ENCODE peak calls at places on chromosomes 16 and 17, in seven cellular contexts. X is right lobe of liver; Z is esophagus squamous epithelium; J is thoracic aorta; E is CD4-positive, CD25-positive, alpha-beta regulatory T cell; N is transverse colon; I is AG04450. K is an unnamed sample.

GRCh38 chr16:50668368-50669008 is 12.6 kb downstream of the SNX20 start:
- DNase-seq in I (no peak), Z (no peak), J (no peak), N (no peak), X (peak), E (no peak), K (no peak)

GRCh38 chr17:78400581-78401240 is 22.3 kb downstream of the PGS1 start:
- DNase-seq in J (no peak), N (no peak), Z (no peak), E (no peak), I (no peak), X (no peak), K (no peak)

GRCh38 chr17:80827646-80828643 is 163.7 kb upstream of the CHMP6 start:
- DNase-seq in Z (no peak), I (no peak), J (no peak), N (no peak), X (no peak), E (no peak), K (no peak)

GRCh38 chr16:79191933-79192332 is 408.6 kb downstream of the MAF start:
- DNase-seq in E (no peak), X (no peak), Z (no peak), J (no peak), I (no peak), N (no peak), K (no peak)

GRCh38 chr17:45896803-45897693 is 2.7 kb downstream of the MAPT start:
- DNase-seq in J (no peak), Z (no peak), I (no peak), N (no peak), E (no peak), X (no peak), K (no peak)

GRCh38 chr16:29877266-29877961 is 14.4 kb upstream of the CDIPT start:
- DNase-seq in X (no peak), N (no peak), I (no peak), Z (no peak), E (peak), J (no peak), K (peak)

GRCh38 chr17:34825884-34826283 is 135.4 kb downstream of the CCT6B start:
- DNase-seq in X (no peak), I (no peak), J (no peak), E (no peak), Z (no peak), N (no peak), K (no peak)

GRCh38 chr17:82974136-82974952 is 105.1 kb upstream of the METRNL start:
- DNase-seq in X (no peak), I (no peak), Z (no peak), J (no peak), E (no peak), N (no peak), K (no peak)

GRCh38 chr17:14205992-14206461 is 30.6 kb downstream of the CDRT15 start:
- DNase-seq in X (peak), E (peak), J (no peak), I (no peak), Z (no peak), N (peak), K (no peak)

GRCh38 chr17:73163043-73163442 is 1.8 kb upstream of the SSTR2 start:
- DNase-seq in N (no peak), J (no peak), I (no peak), Z (no peak), E (no peak), X (no peak), K (no peak)

GRCh38 chr17:81911969-81912368 is 770 bp upstream of the PCYT2 start:
- DNase-seq in Z (no peak), N (no peak), J (no peak), E (no peak), I (no peak), X (no peak), K (no peak)

GRCh38 chr16:77679336-77679735 is 43.0 kb upstream of the NUDT7 start:
- DNase-seq in E (no peak), N (no peak), I (no peak), Z (no peak), J (no peak), X (no peak), K (no peak)

GRCh38 chr17:45131616-45132301 is 556 bp downstream of the PLCD3 start:
- DNase-seq in N (peak), X (peak), I (no peak), J (no peak), Z (no peak), E (peak), K (no peak)

GRCh38 chr17:34703533-34703932 is 124.2 kb downstream of the TMEM132E start:
- DNase-seq in X (no peak), E (peak), Z (no peak), J (no peak), N (no peak), I (peak), K (peak)

GRCh38 chr17:79840204-79840988 is 1.2 kb upstream of the CBX4 start:
- DNase-seq in Z (no peak), E (peak), X (peak), N (peak), I (no peak), J (no peak), K (no peak)

GRCh38 chr16:20866792-20867191 is 33.4 kb downstream of the DCUN1D3 start:
- DNase-seq in Z (no peak), I (no peak), E (no peak), X (no peak), J (no peak), N (no peak), K (no peak)

GRCh38 chr17:65070620-65071019 is 14.1 kb upstream of the GNA13 start:
- DNase-seq in Z (no peak), I (no peak), N (no peak), J (no peak), E (no peak), X (no peak), K (no peak)

GRCh38 chr16:76946879-76947278 is 244.1 kb upstream of the MON1B start:
- DNase-seq in E (peak), Z (no peak), J (no peak), X (no peak), I (peak), N (no peak), K (no peak)

GRCh38 chr17:17606416-17607000 is 15.0 kb upstream of the PEMT start:
- DNase-seq in J (no peak), I (no peak), Z (no peak), E (no peak), X (no peak), N (no peak), K (no peak)

GRCh38 chr17:48244121-48244711 is 136.7 kb downstream of the SNX11 start:
- DNase-seq in J (no peak), Z (no peak), N (peak), I (no peak), X (no peak), E (peak), K (no peak)

GRCh38 chr17:11803226-11803625 is 194.0 kb downstream of the ZNF18 start:
- DNase-seq in N (no peak), J (no peak), I (no peak), E (no peak), Z (no peak), X (no peak), K (no peak)

GRCh38 chr16:66842765-66843164 is 1.4 kb upstream of the CA7 start:
- DNase-seq in E (no peak), Z (no peak), X (no peak), N (no peak), J (no peak), I (no peak), K (no peak)

GRCh38 chr16:57639172-57639571 is 10.7 kb downstream of the ADGRG1 start:
- DNase-seq in Z (no peak), X (peak), E (no peak), N (no peak), J (no peak), I (no peak), K (no peak)

GRCh38 chr17:48814504-48814903 is 2.5 kb downstream of the TTLL6 start:
- DNase-seq in Z (no peak), I (no peak), E (peak), N (peak), J (no peak), X (no peak), K (no peak)

GRCh38 chr16:84718-85452 is 6.9 kb downstream of the MPG start:
- DNase-seq in N (peak), I (peak), Z (no peak), J (peak), X (no peak), E (peak), K (no peak)

GRCh38 chr17:36463916-36464764 is 22.3 kb upstream of the ZNHIT3 start:
- DNase-seq in N (peak), I (no peak), Z (no peak), X (peak), E (peak), J (no peak), K (no peak)

GRCh38 chr16:27317738-27318398 is 4.1 kb downstream of the IL4R start:
- DNase-seq in Z (no peak), E (no peak), I (no peak), N (no peak), X (no peak), J (no peak), K (no peak)

GRCh38 chr17:70644093-70644492 is 474.8 kb downstream of the KCNJ2 start:
- DNase-seq in E (no peak), X (no peak), N (no peak), Z (no peak), I (no peak), J (no peak), K (no peak)

GRCh38 chr17:37483311-37484039 is 6.2 kb upstream of the DUSP14 start:
- DNase-seq in Z (no peak), X (no peak), I (peak), J (no peak), N (peak), E (no peak), K (no peak)

GRCh38 chr16:1713331-1713730 is 7.3 kb downstream of the MAPK8IP3 start:
- DNase-seq in I (no peak), J (no peak), E (no peak), N (no peak), Z (no peak), X (no peak), K (no peak)
- H3K27ac ChIP-seq in I (no peak), J (no peak), E (no peak), N (peak), Z (no peak), X (no peak), K (no peak)

DNA sequence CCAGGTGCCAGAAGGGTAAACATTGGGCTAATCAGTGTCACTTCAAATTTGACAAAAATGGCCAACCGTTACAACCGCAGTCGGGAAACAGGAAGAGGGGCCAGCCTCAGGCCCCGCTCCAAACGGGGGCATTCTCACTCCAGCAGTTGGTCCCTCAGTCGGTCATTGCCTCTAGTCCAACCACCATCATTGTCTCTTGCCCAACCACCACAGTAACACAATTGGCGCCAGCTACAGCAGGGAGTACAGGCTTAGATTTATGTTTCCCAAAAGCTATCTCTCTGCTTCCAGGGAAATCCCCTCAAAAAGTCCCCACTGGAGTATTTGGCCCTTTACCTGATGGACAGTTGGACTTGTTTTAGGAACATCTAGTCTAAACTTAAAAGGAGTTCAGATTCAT is 20.3 kb downstream of the ALOX15B start:
- DNase-seq in I (no peak), N (no peak), E (no peak), J (no peak), Z (no peak), X (no peak), K (no peak)
- H3K4me3 ChIP-seq in I (no peak), N (no peak), E (no peak), J (no peak), Z (no peak), X (no peak), K (no peak)

DNA sequence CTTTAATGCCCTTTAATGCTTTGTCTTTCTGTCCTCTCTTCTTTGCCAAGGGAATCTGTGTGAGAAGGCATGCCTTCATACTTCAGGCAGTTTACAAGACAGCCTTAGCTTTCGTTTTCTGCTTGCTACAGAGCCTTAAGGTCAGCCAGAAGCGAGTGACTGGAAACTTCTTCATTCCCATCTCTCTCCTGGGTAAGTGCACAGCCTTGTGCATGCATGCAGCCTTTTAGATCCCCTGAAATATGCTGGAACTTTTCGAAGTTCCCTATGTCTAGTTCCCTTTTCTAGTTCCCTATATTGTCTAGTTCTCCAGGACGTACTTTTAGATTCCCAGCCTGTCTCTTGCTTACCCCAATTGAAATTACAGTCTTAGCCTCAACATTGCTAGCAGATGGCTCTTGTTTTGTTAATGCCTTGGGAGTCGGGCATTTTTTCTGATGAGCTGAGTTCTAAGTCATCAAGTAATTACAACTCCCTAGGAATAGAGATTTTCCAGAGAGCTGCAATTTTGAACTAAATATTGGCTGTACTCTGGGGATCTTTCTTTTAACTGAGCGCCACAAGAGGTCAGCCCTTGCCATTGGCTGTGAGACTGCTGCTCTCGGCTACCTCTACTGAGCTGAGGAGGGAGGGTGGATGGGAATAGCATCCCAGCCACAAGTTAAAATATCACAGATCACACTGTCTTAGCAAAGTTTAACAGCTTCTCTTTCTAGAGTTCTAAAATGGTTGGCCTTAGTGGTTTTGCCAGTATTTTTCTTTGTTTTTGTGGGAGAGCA is 22.7 kb upstream of the PPM1D start:
- DNase-seq in E (no peak), Z (no peak), N (peak), X (no peak), J (no peak), I (no peak), K (no peak)
- H3K27ac ChIP-seq in E (no peak), Z (peak), N (peak), X (peak), J (peak), I (no peak), K (no peak)

GRCh38 chr17:62800580-62800979 is 7.5 kb downstream of the MARCHF10 start:
- DNase-seq in N (no peak), Z (no peak), X (no peak), J (no peak), I (no peak), E (no peak), K (no peak)
- H3K4me3 ChIP-seq in N (no peak), Z (no peak), X (no peak), J (no peak), I (no peak), E (no peak), K (no peak)

GRCh38 chr16:3520398-3520797 is 19.6 kb downstream of the CLUAP1 start:
- DNase-seq in Z (no peak), X (no peak), E (no peak), N (no peak), J (no peak), I (peak), K (no peak)
- H3K27ac ChIP-seq in Z (no peak), X (no peak), E (peak), N (peak), J (peak), I (no peak), K (peak)

GRCh38 chr17:8064590-8065019 is 22.9 kb downstream of the ALOX12B start:
- DNase-seq in I (no peak), Z (no peak), N (no peak), X (peak), E (no peak), J (no peak), K (no peak)

GRCh38 chr17:8060274-8060673 is 21.4 kb downstream of the ALOX15B start:
- DNase-seq in N (peak), X (no peak), I (peak), E (peak), J (no peak), Z (no peak), K (no peak)

GRCh38 chr17:8062435-8062806 is 23.6 kb downstream of the ALOX15B start:
- DNase-seq in X (no peak), J (no peak), I (no peak), N (no peak), Z (no peak), E (no peak), K (no peak)

GRCh38 chr17:8063761-8064589 is 23.5 kb downstream of the ALOX12B start:
- DNase-seq in Z (no peak), J (no peak), E (no peak), N (no peak), X (peak), I (no peak), K (no peak)

DNA sequence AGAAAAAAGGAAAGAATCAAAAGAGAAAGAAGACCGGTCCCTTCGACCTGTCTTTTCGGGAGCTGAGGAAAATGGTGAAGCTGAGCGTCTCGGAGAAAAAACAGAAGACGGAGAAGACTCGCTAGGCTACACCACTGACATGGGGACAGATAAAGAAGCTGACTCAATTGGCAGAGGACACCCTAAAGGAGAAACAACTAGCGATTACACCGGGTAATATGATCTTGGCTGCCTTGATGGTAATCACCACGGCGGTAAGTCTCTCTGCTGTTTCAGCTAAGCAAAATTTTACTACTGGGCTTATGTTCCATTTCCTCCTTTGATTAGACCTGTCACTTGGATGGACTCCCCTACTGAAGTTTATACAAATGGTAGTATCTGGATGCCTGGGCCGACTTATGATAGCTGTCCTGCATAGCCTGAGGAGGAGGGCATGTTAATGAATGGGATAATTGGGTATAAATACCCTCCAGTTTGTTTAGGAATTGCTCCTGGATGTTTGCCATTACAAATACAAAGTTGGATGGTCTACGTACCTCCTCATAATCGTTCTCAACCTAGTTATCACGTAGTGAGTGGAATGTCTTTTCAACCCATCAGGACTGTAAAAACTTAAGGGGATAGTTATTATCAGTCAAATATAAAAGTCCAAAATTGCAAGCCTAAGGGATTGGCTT is 24.1 kb downstream of the ALOX15B start:
- DNase-seq in I (no peak), Z (no peak), N (no peak), J (no peak), E (no peak), X (no peak), K (no peak)
- H3K4me3 ChIP-seq in I (no peak), Z (peak), N (peak), J (peak), E (no peak), X (no peak), K (peak)

GRCh38 chr16:47624563-47624962 is 163.4 kb downstream of the PHKB start:
- DNase-seq in I (no peak), E (no peak), N (no peak), Z (no peak), X (no peak), J (no peak), K (no peak)

GRCh38 chr16:47631131-47631530 is 170.0 kb downstream of the PHKB start:
- DNase-seq in X (no peak), E (no peak), N (no peak), I (no peak), Z (no peak), J (no peak), K (no peak)

GRCh38 chr16:47622666-47623176 is 161.6 kb downstream of the PHKB start:
- DNase-seq in I (no peak), E (no peak), X (no peak), Z (no peak), N (no peak), J (no peak), K (no peak)

GRCh38 chr16:47625115-47625567 is 164.0 kb downstream of the PHKB start:
- DNase-seq in E (no peak), X (no peak), I (no peak), Z (no peak), N (no peak), J (no peak), K (no peak)

GRCh38 chr16:47627056-47627455 is 165.9 kb downstream of the PHKB start:
- DNase-seq in Z (no peak), E (no peak), J (no peak), N (no peak), I (no peak), X (no peak), K (no peak)
- H3K27ac ChIP-seq in Z (no peak), E (no peak), J (no peak), N (no peak), I (no peak), X (no peak), K (no peak)

GRCh38 chr17:978110-979093 is 1.2 kb downstream of the NXN start:
- DNase-seq in N (no peak), I (no peak), X (peak), J (no peak), Z (no peak), E (no peak), K (no peak)
- H3K4me3 ChIP-seq in N (peak), I (peak), X (peak), J (peak), Z (peak), E (no peak), K (peak)

GRCh38 chr16:12098429-12099310 is 122.1 kb downstream of the SNX29 start:
- DNase-seq in X (peak), E (no peak), I (no peak), J (no peak), N (no peak), Z (no peak), K (no peak)

GRCh38 chr16:12095275-12096161 is 119.0 kb downstream of the SNX29 start:
- DNase-seq in I (peak), J (no peak), E (peak), X (peak), Z (no peak), N (peak), K (no peak)

GRCh38 chr16:12096162-12096781 is 119.7 kb downstream of the SNX29 start:
- DNase-seq in E (no peak), I (no peak), N (no peak), J (no peak), Z (no peak), X (peak), K (no peak)

GRCh38 chr16:12097523-12098428 is 121.2 kb downstream of the SNX29 start:
- DNase-seq in Z (no peak), E (no peak), N (peak), I (peak), X (peak), J (no peak), K (no peak)

DNA sequence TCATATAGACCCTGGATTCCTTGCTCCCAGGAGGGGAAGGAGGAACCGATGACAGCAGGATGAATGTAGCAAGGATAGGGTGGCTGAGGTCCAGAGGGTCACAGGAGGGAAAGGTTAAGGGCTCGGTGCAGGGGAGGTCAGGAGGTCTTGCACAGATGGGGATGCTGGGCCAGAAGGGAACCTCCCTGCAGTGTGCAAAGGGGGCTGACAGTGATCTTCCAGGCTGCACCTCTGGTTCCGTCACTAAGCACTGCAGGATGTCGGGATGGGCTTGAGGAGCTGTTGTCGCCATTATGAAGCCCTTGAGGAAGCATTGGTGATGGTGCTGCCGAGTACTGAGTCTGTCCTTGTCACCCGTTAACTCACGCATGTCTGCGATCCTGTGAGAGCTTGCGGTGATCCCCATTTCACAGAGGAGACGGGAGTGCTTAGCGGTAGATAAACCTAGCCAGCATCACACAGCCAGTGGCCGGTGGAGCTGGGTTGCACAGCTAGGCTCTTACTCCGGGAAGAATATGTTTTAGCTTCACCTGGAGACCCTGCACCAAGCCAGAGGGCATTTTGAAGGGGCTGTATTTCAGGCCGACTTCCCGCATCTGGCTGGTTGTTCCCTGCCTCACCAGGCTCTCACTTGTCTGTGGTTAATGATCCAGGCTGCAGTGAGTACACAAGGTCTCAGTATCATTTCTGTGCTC is 120.4 kb downstream of the SNX29 start:
- DNase-seq in Z (no peak), I (no peak), N (no peak), J (no peak), E (no peak), X (peak), K (no peak)
- H3K27ac ChIP-seq in Z (peak), I (peak), N (peak), J (no peak), E (no peak), X (no peak), K (no peak)

K was measured in SK-N-MC.